ENCODE peak calls at places on chromosome 13, in six cellular contexts. One of them, this sample, is unnamed.

GRCh38 chr13:98279473-98280175 is 102.6 kb upstream of the RNF113B start:
- DNase-seq in fibroblast of mammary gland: no peak
- DNase-seq in HFF-Myc: no peak
- DNase-seq in AG09309: no peak
- DNase-seq in suprapubic skin: no peak
- DNase-seq in astrocyte: no peak
- DNase-seq in this sample: no peak

GRCh38 chr13:44575741-44576395 is at the start of gene TSC22D1:
- DNase-seq in fibroblast of mammary gland: peak
- DNase-seq in HFF-Myc: no peak
- DNase-seq in AG09309: peak
- DNase-seq in suprapubic skin: no peak
- DNase-seq in astrocyte: peak
- DNase-seq in this sample: no peak

GRCh38 chr13:73870970-73871935 is 263.0 kb downstream of the KLF12 start:
- DNase-seq in fibroblast of mammary gland: peak
- DNase-seq in HFF-Myc: no peak
- DNase-seq in AG09309: peak
- DNase-seq in suprapubic skin: no peak
- DNase-seq in astrocyte: peak
- DNase-seq in this sample: no peak

GRCh38 chr13:100559886-100560285 is 28.7 kb downstream of the GGACT start:
- DNase-seq in fibroblast of mammary gland: no peak
- DNase-seq in HFF-Myc: no peak
- DNase-seq in AG09309: no peak
- DNase-seq in suprapubic skin: no peak
- DNase-seq in astrocyte: no peak
- DNase-seq in this sample: no peak

GRCh38 chr13:44978328-44978727 is 10.9 kb downstream of the NUFIP1 start:
- DNase-seq in fibroblast of mammary gland: no peak
- DNase-seq in HFF-Myc: no peak
- DNase-seq in AG09309: no peak
- DNase-seq in suprapubic skin: no peak
- DNase-seq in astrocyte: no peak
- DNase-seq in this sample: no peak

GRCh38 chr13:41700790-41701310 is 243.5 kb downstream of the RGCC start:
- DNase-seq in fibroblast of mammary gland: peak
- DNase-seq in HFF-Myc: peak
- DNase-seq in AG09309: peak
- DNase-seq in suprapubic skin: no peak
- DNase-seq in astrocyte: peak
- DNase-seq in this sample: no peak

GRCh38 chr13:36818483-36819063 is 449 bp upstream of the RFXAP start:
- DNase-seq in fibroblast of mammary gland: peak
- DNase-seq in HFF-Myc: no peak
- DNase-seq in AG09309: no peak
- DNase-seq in suprapubic skin: no peak
- DNase-seq in astrocyte: no peak
- DNase-seq in this sample: no peak

GRCh38 chr13:66139701-66140100 is 1090.4 kb downstream of the PCDH9 start:
- DNase-seq in fibroblast of mammary gland: no peak
- DNase-seq in HFF-Myc: no peak
- DNase-seq in AG09309: no peak
- DNase-seq in suprapubic skin: no peak
- DNase-seq in astrocyte: no peak
- DNase-seq in this sample: no peak

GRCh38 chr13:80873589-80873988 is 532.7 kb upstream of the SPRY2 start:
- DNase-seq in fibroblast of mammary gland: no peak
- DNase-seq in HFF-Myc: no peak
- DNase-seq in AG09309: no peak
- DNase-seq in suprapubic skin: no peak
- DNase-seq in astrocyte: no peak
- DNase-seq in this sample: no peak

GRCh38 chr13:49219647-49220034 is 497 bp upstream of the MLNR start:
- DNase-seq in fibroblast of mammary gland: no peak
- DNase-seq in HFF-Myc: no peak
- DNase-seq in AG09309: no peak
- DNase-seq in suprapubic skin: no peak
- DNase-seq in astrocyte: no peak
- DNase-seq in this sample: no peak

GRCh38 chr13:48123827-48124226 is 28.9 kb upstream of the MED4 start:
- DNase-seq in fibroblast of mammary gland: no peak
- DNase-seq in HFF-Myc: no peak
- DNase-seq in AG09309: no peak
- DNase-seq in suprapubic skin: no peak
- DNase-seq in astrocyte: no peak
- DNase-seq in this sample: no peak

GRCh38 chr13:73466561-73466960 is 407.8 kb downstream of the KLF5 start:
- DNase-seq in fibroblast of mammary gland: no peak
- DNase-seq in HFF-Myc: no peak
- DNase-seq in AG09309: no peak
- DNase-seq in suprapubic skin: no peak
- DNase-seq in astrocyte: peak
- DNase-seq in this sample: no peak

GRCh38 chr13:38687246-38688229 is 661 bp downstream of the FREM2 start:
- DNase-seq in fibroblast of mammary gland: peak
- DNase-seq in HFF-Myc: no peak
- DNase-seq in AG09309: no peak
- DNase-seq in suprapubic skin: no peak
- DNase-seq in astrocyte: peak
- DNase-seq in this sample: peak

GRCh38 chr13:100176781-100177389 is 88.0 kb downstream of the PCCA start:
- DNase-seq in fibroblast of mammary gland: peak
- DNase-seq in HFF-Myc: peak
- DNase-seq in AG09309: peak
- DNase-seq in suprapubic skin: no peak
- DNase-seq in astrocyte: peak
- DNase-seq in this sample: no peak

GRCh38 chr13:44989941-44990340 is 603 bp downstream of the GPALPP1 start:
- DNase-seq in fibroblast of mammary gland: no peak
- DNase-seq in HFF-Myc: no peak
- DNase-seq in AG09309: no peak
- DNase-seq in suprapubic skin: no peak
- DNase-seq in astrocyte: no peak
- DNase-seq in this sample: no peak

GRCh38 chr13:110528911-110529310 is 32.6 kb downstream of the RAB20 start:
- DNase-seq in fibroblast of mammary gland: no peak
- DNase-seq in HFF-Myc: no peak
- DNase-seq in AG09309: no peak
- DNase-seq in suprapubic skin: no peak
- DNase-seq in astrocyte: no peak
- DNase-seq in this sample: peak

GRCh38 chr13:110593430-110594130 is 21.8 kb upstream of the NAXD start:
- DNase-seq in fibroblast of mammary gland: peak
- DNase-seq in HFF-Myc: peak
- DNase-seq in AG09309: no peak
- DNase-seq in suprapubic skin: no peak
- DNase-seq in astrocyte: peak
- DNase-seq in this sample: no peak

GRCh38 chr13:71912524-71912923 is 45.5 kb upstream of the DACH1 start:
- DNase-seq in fibroblast of mammary gland: no peak
- DNase-seq in HFF-Myc: no peak
- DNase-seq in AG09309: no peak
- DNase-seq in suprapubic skin: no peak
- DNase-seq in astrocyte: peak
- DNase-seq in this sample: no peak

GRCh38 chr13:76707360-76707759 is 178.8 kb downstream of the KCTD12 start:
- DNase-seq in fibroblast of mammary gland: peak
- DNase-seq in HFF-Myc: no peak
- DNase-seq in AG09309: no peak
- DNase-seq in suprapubic skin: no peak
- DNase-seq in astrocyte: peak
- DNase-seq in this sample: no peak

GRCh38 chr13:21534760-21535159 is 69.2 kb downstream of the MICU2 start:
- DNase-seq in fibroblast of mammary gland: no peak
- DNase-seq in HFF-Myc: no peak
- DNase-seq in AG09309: no peak
- DNase-seq in suprapubic skin: no peak
- DNase-seq in astrocyte: no peak
- DNase-seq in this sample: no peak

GRCh38 chr13:110638814-110639806 is 23.8 kb downstream of the NAXD start:
- DNase-seq in fibroblast of mammary gland: no peak
- DNase-seq in HFF-Myc: no peak
- DNase-seq in AG09309: no peak
- DNase-seq in suprapubic skin: peak
- DNase-seq in astrocyte: no peak
- DNase-seq in this sample: no peak

GRCh38 chr13:44132710-44133109 is 240.9 kb upstream of the SERP2 start:
- DNase-seq in fibroblast of mammary gland: peak
- DNase-seq in HFF-Myc: no peak
- DNase-seq in AG09309: no peak
- DNase-seq in suprapubic skin: no peak
- DNase-seq in astrocyte: peak
- DNase-seq in this sample: no peak

GRCh38 chr13:48476215-48476614 is 56.7 kb downstream of the RCBTB2 start:
- DNase-seq in fibroblast of mammary gland: no peak
- DNase-seq in HFF-Myc: no peak
- DNase-seq in AG09309: no peak
- DNase-seq in suprapubic skin: no peak
- DNase-seq in astrocyte: no peak
- DNase-seq in this sample: no peak

GRCh38 chr13:94617389-94618000 is 15.8 kb downstream of the GPR180 start:
- DNase-seq in fibroblast of mammary gland: peak
- DNase-seq in HFF-Myc: no peak
- DNase-seq in AG09309: no peak
- DNase-seq in suprapubic skin: no peak
- DNase-seq in astrocyte: no peak
- DNase-seq in this sample: no peak

GRCh38 chr13:69010789-69011188 is 1096.8 kb upstream of the ATXN8OS start:
- DNase-seq in fibroblast of mammary gland: no peak
- DNase-seq in HFF-Myc: no peak
- DNase-seq in AG09309: no peak
- DNase-seq in suprapubic skin: no peak
- DNase-seq in astrocyte: no peak
- DNase-seq in this sample: no peak

GRCh38 chr13:69008503-69008902 is 1099.1 kb upstream of the ATXN8OS start:
- DNase-seq in fibroblast of mammary gland: no peak
- DNase-seq in HFF-Myc: no peak
- DNase-seq in AG09309: no peak
- DNase-seq in suprapubic skin: no peak
- DNase-seq in astrocyte: no peak
- DNase-seq in this sample: no peak
- TF ChIP-seq CTCF in fibroblast of mammary gland: no peak
- TF ChIP-seq CTCF in HFF-Myc: no peak
- TF ChIP-seq CTCF in AG09309: no peak
- TF ChIP-seq CTCF in suprapubic skin: no peak
- TF ChIP-seq CTCF in astrocyte: no peak
- TF ChIP-seq CTCF in this sample: no peak

DNA sequence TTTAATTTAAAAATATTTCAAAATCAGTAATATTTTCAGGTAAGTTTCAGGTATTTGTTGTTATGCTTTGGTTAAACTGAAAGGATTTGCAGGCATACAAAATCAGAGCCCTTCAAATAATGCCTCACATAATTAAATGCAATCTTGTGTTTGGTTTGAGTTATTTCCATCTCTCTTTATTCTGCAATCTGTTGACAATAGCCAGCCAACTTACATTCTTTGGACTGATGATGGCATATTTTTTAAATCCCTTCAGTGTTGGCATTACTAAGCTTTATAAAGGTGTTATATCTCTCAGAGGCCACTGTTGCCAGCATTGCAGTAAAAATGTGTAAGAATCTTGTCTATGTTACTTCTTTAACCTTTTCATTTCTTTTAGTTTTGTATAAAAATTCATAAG is 257.2 kb upstream of the RFC3 start:
- DNase-seq in fibroblast of mammary gland: no peak
- DNase-seq in HFF-Myc: no peak
- DNase-seq in AG09309: no peak
- DNase-seq in suprapubic skin: no peak
- DNase-seq in astrocyte: no peak
- DNase-seq in this sample: no peak
- TF ChIP-seq CTCF in fibroblast of mammary gland: no peak
- TF ChIP-seq CTCF in HFF-Myc: no peak
- TF ChIP-seq CTCF in AG09309: no peak
- TF ChIP-seq CTCF in suprapubic skin: no peak
- TF ChIP-seq CTCF in astrocyte: no peak
- TF ChIP-seq CTCF in this sample: peak

GRCh38 chr13:28489975-28490550 is 4.9 kb downstream of the FLT1 start:
- DNase-seq in fibroblast of mammary gland: no peak
- DNase-seq in HFF-Myc: peak
- DNase-seq in AG09309: no peak
- DNase-seq in suprapubic skin: no peak
- DNase-seq in astrocyte: no peak
- DNase-seq in this sample: no peak
- TF ChIP-seq CTCF in fibroblast of mammary gland: no peak
- TF ChIP-seq CTCF in HFF-Myc: no peak
- TF ChIP-seq CTCF in AG09309: no peak
- TF ChIP-seq CTCF in suprapubic skin: no peak
- TF ChIP-seq CTCF in astrocyte: no peak
- TF ChIP-seq CTCF in this sample: no peak

GRCh38 chr13:111858571-111858970 is 208.4 kb upstream of the SOX1 start:
- DNase-seq in fibroblast of mammary gland: no peak
- DNase-seq in HFF-Myc: no peak
- DNase-seq in AG09309: no peak
- DNase-seq in suprapubic skin: no peak
- DNase-seq in astrocyte: no peak
- DNase-seq in this sample: peak

GRCh38 chr13:111857336-111857735 is 209.6 kb upstream of the SOX1 start:
- DNase-seq in fibroblast of mammary gland: no peak
- DNase-seq in HFF-Myc: no peak
- DNase-seq in AG09309: no peak
- DNase-seq in suprapubic skin: no peak
- DNase-seq in astrocyte: no peak
- DNase-seq in this sample: peak

GRCh38 chr13:111857846-111858560 is 208.9 kb upstream of the SOX1 start:
- DNase-seq in fibroblast of mammary gland: no peak
- DNase-seq in HFF-Myc: no peak
- DNase-seq in AG09309: no peak
- DNase-seq in suprapubic skin: no peak
- DNase-seq in astrocyte: no peak
- DNase-seq in this sample: peak

GRCh38 chr13:111860161-111860560 is 206.8 kb upstream of the SOX1 start:
- DNase-seq in fibroblast of mammary gland: no peak
- DNase-seq in HFF-Myc: no peak
- DNase-seq in AG09309: no peak
- DNase-seq in suprapubic skin: no peak
- DNase-seq in astrocyte: no peak
- DNase-seq in this sample: peak

DNA sequence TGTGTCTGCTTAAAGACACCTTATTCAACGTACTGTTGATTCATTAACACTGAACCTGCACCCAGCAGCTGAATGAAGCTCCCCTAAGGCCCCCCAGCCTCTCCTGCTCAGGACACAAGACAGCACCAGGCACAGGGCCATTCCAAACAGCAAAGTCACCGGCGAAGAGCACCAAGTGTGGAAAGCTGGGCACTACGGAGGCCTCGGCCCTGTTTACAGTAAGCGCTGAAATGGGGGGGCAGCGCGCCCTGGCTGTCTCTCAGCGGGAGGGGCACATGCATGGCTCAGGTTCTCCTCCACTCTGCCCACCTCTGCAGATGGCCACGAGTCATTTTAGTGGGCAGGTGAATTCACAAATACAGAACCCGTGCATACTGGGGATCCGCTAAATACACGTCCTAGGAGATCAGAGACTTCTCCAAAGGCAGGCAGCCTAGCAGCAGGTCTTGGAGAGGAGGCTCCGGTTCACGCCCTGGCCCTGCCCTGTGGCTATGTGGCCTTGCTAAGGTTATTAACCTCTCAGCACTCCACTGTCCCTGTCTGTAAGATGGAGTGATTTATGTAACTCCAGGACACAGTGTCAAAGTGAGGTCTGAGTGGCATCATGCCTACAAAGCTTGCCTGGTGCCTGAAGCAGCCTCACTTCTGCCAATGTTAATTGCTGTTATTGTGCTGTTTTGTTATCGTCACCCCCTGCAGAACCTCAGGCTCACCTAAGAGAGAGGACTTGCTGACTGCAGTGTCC is 207.4 kb upstream of the SOX1 start:
- DNase-seq in fibroblast of mammary gland: no peak
- DNase-seq in HFF-Myc: no peak
- DNase-seq in AG09309: no peak
- DNase-seq in suprapubic skin: no peak
- DNase-seq in astrocyte: no peak
- DNase-seq in this sample: peak
- TF ChIP-seq CTCF in fibroblast of mammary gland: no peak
- TF ChIP-seq CTCF in HFF-Myc: no peak
- TF ChIP-seq CTCF in AG09309: no peak
- TF ChIP-seq CTCF in suprapubic skin: no peak
- TF ChIP-seq CTCF in astrocyte: no peak
- TF ChIP-seq CTCF in this sample: no peak